ENCODE peak calls at places on chromosomes 16 and 17, in nine cellular contexts. Z, Q, G, Y, U, P, R, O and D are unnamed samples.

GRCh38 chr16:13873835-13874438 is 46.0 kb upstream of the ERCC4 start:
- DNase-seq in Z (no peak), Q (no peak), G (peak), Y (no peak), U (peak), P (no peak), R (peak), O (no peak), D (no peak)

GRCh38 chr16:11949527-11949926 is 7.7 kb upstream of the NPIPB2 start:
- DNase-seq in Z (no peak), Q (peak), G (peak), Y (no peak), U (peak), P (peak), R (peak), O (peak), D (no peak)

GRCh38 chr17:42618442-42619150 is 9.1 kb downstream of the TUBG1 start:
- DNase-seq in Z (peak), Q (peak), G (no peak), Y (peak), U (peak), P (no peak), R (peak), O (no peak), D (peak)

GRCh38 chr17:52419256-52419655 is 260.7 kb upstream of the CA10 start:
- DNase-seq in Z (no peak), Q (no peak), G (no peak), Y (no peak), U (no peak), P (no peak), R (no peak), O (no peak), D (no peak)

GRCh38 chr17:77649717-77650211 is 308.7 kb upstream of the TNRC6C start:
- DNase-seq in Z (no peak), Q (no peak), G (peak), Y (no peak), U (no peak), P (peak), R (peak), O (peak), D (no peak)

GRCh38 chr16:73313950-73314349 is 266.0 kb upstream of the ZFHX3 start:
- DNase-seq in Z (no peak), Q (no peak), G (no peak), Y (no peak), U (no peak), P (no peak), R (no peak), O (no peak), D (no peak)

GRCh38 chr17:34579979-34580684 is 750 bp downstream of the TMEM132E start:
- DNase-seq in Z (peak), Q (no peak), G (peak), Y (peak), U (peak), P (no peak), R (peak), O (no peak), D (no peak)

GRCh38 chr16:57178793-57179212 is 7.0 kb downstream of the PSME3IP1 start:
- DNase-seq in Z (no peak), Q (no peak), G (no peak), Y (no peak), U (no peak), P (no peak), R (no peak), O (no peak), D (no peak)

GRCh38 chr17:35679007-35679682 is 52.3 kb upstream of the RASL10B start:
- DNase-seq in Z (no peak), Q (no peak), G (no peak), Y (no peak), U (no peak), P (no peak), R (no peak), O (no peak), D (no peak)

GRCh38 chr16:47667956-47668355 is 206.8 kb downstream of the PHKB start:
- DNase-seq in Z (no peak), Q (no peak), G (no peak), Y (no peak), U (no peak), P (no peak), R (peak), O (no peak), D (no peak)

GRCh38 chr17:60249517-60249826 is 99.7 kb downstream of the CA4 start:
- DNase-seq in Z (no peak), Q (no peak), G (no peak), Y (no peak), U (no peak), P (no peak), R (no peak), O (no peak), D (no peak)

GRCh38 chr17:29292071-29292991 is 1.6 kb downstream of the NUFIP2 start:
- DNase-seq in Z (peak), Q (peak), G (peak), Y (peak), U (peak), P (no peak), R (peak), O (peak), D (peak)

GRCh38 chr17:973053-973452 is 6.5 kb downstream of the NXN start:
- DNase-seq in Z (no peak), Q (peak), G (no peak), Y (no peak), U (peak), P (no peak), R (no peak), O (no peak), D (no peak)

GRCh38 chr17:38922538-38923291 is 2.7 kb upstream of the LASP1NB start:
- DNase-seq in Z (peak), Q (no peak), G (peak), Y (peak), U (peak), P (peak), R (peak), O (no peak), D (no peak)

GRCh38 chr17:38710985-38711384 is 5.9 kb downstream of the MLLT6 start:
- DNase-seq in Z (no peak), Q (no peak), G (no peak), Y (no peak), U (no peak), P (no peak), R (no peak), O (no peak), D (no peak)

GRCh38 chr17:58270476-58271290 is 10.1 kb downstream of the MPO start:
- DNase-seq in Z (no peak), Q (no peak), G (no peak), Y (no peak), U (no peak), P (no peak), R (no peak), O (no peak), D (no peak)

GRCh38 chr17:63831505-63831904 is 4.0 kb upstream of the FTSJ3 start:
- DNase-seq in Z (no peak), Q (no peak), G (no peak), Y (no peak), U (no peak), P (no peak), R (no peak), O (no peak), D (no peak)

GRCh38 chr17:37702605-37703004 is 42.3 kb downstream of the HNF1B start:
- DNase-seq in Z (no peak), Q (no peak), G (peak), Y (no peak), U (peak), P (peak), R (peak), O (no peak), D (no peak)

GRCh38 chr17:54944796-54945195 is 23.7 kb downstream of the COX11 start:
- DNase-seq in Z (no peak), Q (no peak), G (peak), Y (no peak), U (no peak), P (no peak), R (peak), O (no peak), D (no peak)

GRCh38 chr16:79628501-79628975 is 28.0 kb upstream of the MAF start:
- DNase-seq in Z (no peak), Q (no peak), G (no peak), Y (no peak), U (peak), P (no peak), R (peak), O (no peak), D (no peak)

GRCh38 chr17:73506470-73507435 is 137.5 kb downstream of the SDK2 start:
- DNase-seq in Z (no peak), Q (no peak), G (no peak), Y (no peak), U (no peak), P (no peak), R (no peak), O (no peak), D (no peak)

GRCh38 chr17:80105762-80106161 is 4.4 kb downstream of the GAA start:
- DNase-seq in Z (no peak), Q (no peak), G (peak), Y (no peak), U (no peak), P (no peak), R (no peak), O (no peak), D (no peak)

GRCh38 chr17:79651751-79652150 is 40.9 kb upstream of the RBFOX3 start:
- DNase-seq in Z (no peak), Q (no peak), G (no peak), Y (no peak), U (no peak), P (no peak), R (no peak), O (no peak), D (peak)

GRCh38 chr17:72466199-72466598 is 345.4 kb downstream of the SOX9 start:
- DNase-seq in Z (no peak), Q (peak), G (peak), Y (no peak), U (peak), P (no peak), R (peak), O (no peak), D (no peak)

GRCh38 chr17:81142301-81143199 is 22.8 kb upstream of the PVALEF start:
- DNase-seq in Z (peak), Q (peak), G (peak), Y (peak), U (peak), P (peak), R (peak), O (peak), D (peak)

GRCh38 chr16:63447121-63447520 is 1410.9 kb upstream of the CDH8 start:
- DNase-seq in Z (no peak), Q (no peak), G (no peak), Y (no peak), U (no peak), P (no peak), R (no peak), O (no peak), D (no peak)

GRCh38 chr16:4409081-4409932 is 7.1 kb downstream of the CORO7 start:
- DNase-seq in Z (no peak), Q (no peak), G (no peak), Y (no peak), U (no peak), P (no peak), R (no peak), O (no peak), D (no peak)
- TF ChIP-seq CTCF in Z (no peak), Q (no peak), G (peak), Y (no peak), U (no peak), P (no peak), R (peak), O (peak), D (no peak)

GRCh38 chr16:70470141-70470926 is 15.9 kb downstream of the FCSK start:
- DNase-seq in Z (no peak), Q (no peak), G (no peak), Y (no peak), U (no peak), P (no peak), R (no peak), O (no peak), D (no peak)

GRCh38 chr16:70468776-70469525 is 14.6 kb downstream of the FCSK start:
- DNase-seq in Z (no peak), Q (no peak), G (no peak), Y (no peak), U (no peak), P (no peak), R (no peak), O (no peak), D (no peak)

GRCh38 chr16:70473446-70474319 is 19.3 kb downstream of the FCSK start:
- DNase-seq in Z (no peak), Q (no peak), G (no peak), Y (no peak), U (no peak), P (no peak), R (no peak), O (no peak), D (no peak)

GRCh38 chr16:70472786-70473433 is 18.5 kb downstream of the FCSK start:
- DNase-seq in Z (no peak), Q (no peak), G (no peak), Y (no peak), U (no peak), P (no peak), R (no peak), O (no peak), D (no peak)

GRCh38 chr16:70470927-70471341 is 16.5 kb downstream of the FCSK start:
- DNase-seq in Z (peak), Q (peak), G (no peak), Y (no peak), U (peak), P (no peak), R (no peak), O (no peak), D (peak)
- TF ChIP-seq CTCF in Z (peak), Q (peak), G (peak), Y (peak), U (peak), P (peak), R (peak), O (peak), D (peak)

DNA sequence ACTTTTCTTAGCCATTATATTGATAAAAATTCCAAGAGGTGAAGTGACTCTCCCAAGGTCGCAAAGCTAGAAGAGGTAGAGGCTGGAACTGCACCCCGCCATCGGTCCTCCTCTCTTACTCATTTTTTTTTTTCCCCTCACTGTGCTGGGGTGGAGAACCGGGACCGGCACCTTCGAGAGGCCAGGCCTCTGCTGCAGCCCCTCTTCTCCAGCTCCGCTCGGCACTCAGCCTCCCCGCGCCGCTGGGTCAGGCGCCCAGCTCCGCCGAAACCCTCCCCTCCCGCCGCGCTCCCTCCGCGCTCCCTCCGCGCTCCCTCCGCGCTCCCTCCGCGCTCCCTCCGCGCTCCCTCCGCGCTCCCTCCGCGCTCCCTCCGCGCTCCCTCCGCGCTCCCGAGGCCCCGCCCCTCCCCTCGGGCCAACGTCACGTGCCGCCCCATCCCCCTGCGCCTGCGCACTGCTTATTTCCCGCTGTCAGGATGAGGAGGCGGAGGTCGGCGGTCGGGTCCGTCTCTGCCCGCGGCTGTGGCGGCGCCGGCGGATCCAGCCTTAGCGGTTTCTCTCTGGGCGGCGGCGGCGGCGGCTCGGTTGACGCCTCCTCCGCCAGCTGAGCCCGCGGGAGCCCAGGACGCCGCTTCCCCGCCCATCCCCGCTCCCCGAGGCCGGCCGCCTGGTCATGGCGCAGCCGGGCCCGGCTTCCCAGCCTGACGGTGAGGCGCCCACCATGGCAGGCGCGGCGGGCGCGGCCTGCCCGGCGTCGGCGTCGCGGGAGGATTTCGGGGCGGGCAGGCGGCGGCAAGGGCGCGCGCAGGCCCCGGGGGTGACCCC is at the start of gene RABEP1:
- DNase-seq in Z (peak), Q (peak), G (peak), Y (peak), U (peak), P (peak), R (peak), O (peak), D (peak)
- TF ChIP-seq CTCF in Z (no peak), Q (no peak), G (peak), Y (no peak), U (no peak), P (peak), R (no peak), O (peak), D (peak)

DNA sequence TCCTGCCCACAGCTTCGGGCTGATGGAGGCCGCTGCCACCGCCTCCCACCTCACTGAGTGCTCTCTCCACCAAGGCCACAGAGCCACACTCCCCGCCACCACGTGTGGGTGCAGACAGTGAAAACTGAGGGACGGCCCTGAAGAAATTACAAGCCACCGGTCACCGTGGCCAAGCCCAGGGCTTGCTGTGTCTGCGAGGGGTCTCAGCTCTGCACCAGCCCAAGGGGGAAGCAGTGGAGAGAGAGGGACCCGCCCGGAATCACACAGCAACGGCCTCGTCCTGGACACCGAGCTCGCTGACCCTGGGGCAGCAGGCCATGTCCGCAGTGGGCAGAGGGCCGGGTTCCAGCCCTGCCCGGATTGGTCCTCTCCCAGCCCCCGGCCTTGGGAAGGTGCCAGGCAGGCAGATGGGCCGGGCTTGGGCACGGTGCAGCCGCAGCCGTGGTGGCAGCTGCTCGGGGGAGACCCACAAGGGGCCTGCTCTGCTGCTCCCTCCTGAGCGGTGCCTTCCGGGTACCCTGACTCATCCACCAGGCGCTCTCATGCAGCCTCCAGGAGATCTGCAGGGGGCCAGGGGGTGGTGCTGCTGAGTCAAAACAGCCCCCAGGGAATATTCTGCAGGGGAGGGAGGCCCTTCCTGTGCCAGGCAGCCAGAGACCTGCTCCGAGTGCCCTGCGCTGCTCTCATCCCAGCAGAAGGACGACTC is 52.0 kb downstream of the CBFA2T3 start:
- DNase-seq in Z (peak), Q (peak), G (peak), Y (peak), U (peak), P (peak), R (peak), O (peak), D (no peak)
- TF ChIP-seq CTCF in Z (no peak), Q (peak), G (peak), Y (no peak), U (peak), P (peak), R (peak), O (peak), D (no peak)

GRCh38 chr17:46193246-46193625 is at the start of gene KANSL1:
- DNase-seq in Z (peak), Q (peak), G (peak), Y (peak), U (peak), P (peak), R (peak), O (peak), D (peak)

GRCh38 chr17:46194393-46195216 is 1.4 kb upstream of the KANSL1 start:
- DNase-seq in Z (no peak), Q (no peak), G (peak), Y (no peak), U (peak), P (no peak), R (peak), O (peak), D (no peak)

GRCh38 chr17:46192484-46193245 is 564 bp downstream of the KANSL1 start:
- DNase-seq in Z (peak), Q (peak), G (peak), Y (peak), U (peak), P (peak), R (peak), O (peak), D (peak)

GRCh38 chr17:46195217-46195855 is 2.1 kb upstream of the KANSL1 start:
- DNase-seq in Z (no peak), Q (no peak), G (no peak), Y (no peak), U (no peak), P (no peak), R (no peak), O (peak), D (no peak)

GRCh38 chr17:46193626-46194392 is 580 bp upstream of the KANSL1 start:
- DNase-seq in Z (peak), Q (peak), G (peak), Y (peak), U (peak), P (peak), R (peak), O (peak), D (peak)
- TF ChIP-seq CTCF in Z (no peak), Q (no peak), G (peak), Y (no peak), U (peak), P (no peak), R (no peak), O (no peak), D (peak)

DNA sequence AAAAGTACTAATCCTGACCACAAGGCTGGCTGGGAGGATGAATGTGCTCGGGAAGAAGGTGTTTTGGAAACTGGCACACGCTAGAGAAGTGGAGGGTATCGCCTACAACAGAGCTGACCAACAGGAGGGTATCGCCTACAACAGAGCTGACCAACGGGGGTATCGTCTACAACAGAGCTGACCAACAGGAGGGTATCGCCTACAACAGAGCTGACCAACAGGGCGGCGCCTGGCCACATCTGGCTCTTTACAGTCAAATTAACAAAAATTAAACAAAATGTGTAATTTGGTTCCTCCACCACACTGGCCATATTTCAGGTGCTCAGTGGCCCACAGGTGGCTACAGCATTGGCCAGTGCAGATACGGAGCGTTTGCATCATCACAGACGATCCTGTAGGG is 153.5 kb downstream of the CMIP start:
- DNase-seq in Z (no peak), Q (no peak), G (no peak), Y (no peak), U (no peak), P (no peak), R (no peak), O (no peak), D (no peak)
- TF ChIP-seq CTCF in Z (no peak), Q (no peak), G (no peak), Y (no peak), U (peak), P (no peak), R (no peak), O (no peak), D (no peak)

GRCh38 chr17:76593338-76593737 is 7.7 kb upstream of the ST6GALNAC2 start:
- DNase-seq in Z (no peak), Q (no peak), G (no peak), Y (no peak), U (no peak), P (no peak), R (no peak), O (no peak), D (no peak)
- TF ChIP-seq CTCF in Z (no peak), Q (no peak), G (no peak), Y (no peak), U (no peak), P (peak), R (no peak), O (no peak), D (no peak)